ENCODE peak calls at places on chromosomes 6 and 20, in five cellular contexts. Z is CD4-positive, alpha-beta memory T cell; V is H1; S is pancreas; Y is A673. U is an unnamed sample.

GRCh38 chr6:135647521-135647920 is 150.0 kb upstream of the AHI1 start:
- DNase-seq in Y (no peak), S (no peak), Z (no peak), V (no peak), U (no peak)

GRCh38 chr20:53064935-53065334 is 92.8 kb downstream of the TSHZ2 start:
- DNase-seq in Z (no peak), V (no peak), S (no peak), Y (no peak), U (no peak)

GRCh38 chr6:43436577-43437282 is 9.4 kb downstream of the ABCC10 start:
- DNase-seq in Y (no peak), V (no peak), Z (no peak), S (no peak), U (peak; percentile 95)

GRCh38 chr6:160356074-160356754 is 8.0 kb downstream of the SLC22A3 start:
- DNase-seq in S (no peak), V (no peak), Z (no peak), Y (no peak), U (no peak)

GRCh38 chr6:19033683-19034082 is 646.5 kb downstream of the RNF144B start:
- DNase-seq in Y (no peak), S (no peak), Z (no peak), V (no peak), U (no peak)

GRCh38 chr20:63430891-63431290 is 41.6 kb downstream of the KCNQ2 start:
- DNase-seq in S (no peak), Y (no peak), V (no peak), Z (no peak), U (no peak)

GRCh38 chr6:48150701-48151100 is 39.7 kb upstream of the PTCHD4 start:
- DNase-seq in V (no peak), Z (no peak), Y (no peak), S (no peak), U (peak; percentile 42)

GRCh38 chr20:61100489-61100888 is 151.6 kb upstream of the CDH4 start:
- DNase-seq in V (no peak), Y (no peak), Z (no peak), S (no peak), U (no peak)

GRCh38 chr6:4805553-4806307 is 29.5 kb downstream of the CDYL start:
- DNase-seq in S (peak; percentile 39), Z (no peak), Y (peak; percentile 72), V (no peak), U (peak; percentile 30)

GRCh38 chr6:128336436-128337095 is 183.8 kb downstream of the PTPRK start:
- DNase-seq in Z (no peak), Y (peak; percentile 59), V (no peak), S (no peak), U (no peak)

GRCh38 chr6:10384333-10384718 is 30.5 kb downstream of the TFAP2A start:
- DNase-seq in Y (no peak), S (no peak), Z (no peak), V (no peak), U (no peak)

GRCh38 chr6:157187182-157188093 is 135.9 kb downstream of the TMEM242 start:
- DNase-seq in Y (no peak), S (peak; percentile 24), Z (no peak), V (no peak), U (no peak)

GRCh38 chr20:39878809-39879208 is 810.2 kb downstream of the MAFB start:
- DNase-seq in S (no peak), Z (no peak), Y (no peak), V (no peak), U (no peak)

GRCh38 chr6:124958759-124959354 is 3.4 kb upstream of the RNF217 start:
- DNase-seq in Z (no peak), V (no peak), Y (peak; percentile 33), S (no peak), U (no peak)

GRCh38 chr6:149170564-149171452 is 146.7 kb upstream of the TAB2 start:
- DNase-seq in Z (no peak), V (no peak), S (no peak), Y (peak; percentile 19), U (no peak)

GRCh38 chr6:78565997-78566396 is 301.4 kb upstream of the IRAK1BP1 start:
- DNase-seq in S (no peak), Y (no peak), V (no peak), Z (no peak), U (no peak)

GRCh38 chr6:34938268-34938667 is 49.2 kb downstream of the ANKS1A start:
- DNase-seq in Y (no peak), V (no peak), Z (no peak), S (no peak), U (no peak)

GRCh38 chr6:91132461-91132860 is 545.6 kb upstream of the MAP3K7 start:
- DNase-seq in V (no peak), Z (no peak), Y (no peak), S (no peak), U (peak; percentile 11)

GRCh38 chr6:16739329-16739801 is 21.9 kb downstream of the ATXN1 start:
- DNase-seq in S (no peak), Z (no peak), V (no peak), Y (no peak), U (no peak)

GRCh38 chr6:159727717-159728440 is 573 bp downstream of the WTAP start:
- DNase-seq in Y (peak; percentile 38), V (no peak), S (no peak), Z (no peak), U (peak; percentile 66)

GRCh38 chr20:53260591-53260990 is 288.4 kb downstream of the TSHZ2 start:
- DNase-seq in V (no peak), Z (no peak), Y (no peak), S (no peak), U (no peak)

GRCh38 chr20:15945301-15945700 is 627.9 kb downstream of the KIF16B start:
- DNase-seq in S (no peak), Y (no peak), Z (no peak), V (no peak), U (no peak)

GRCh38 chr6:94177429-94177828 is 758.1 kb upstream of the EPHA7 start:
- DNase-seq in V (no peak), Y (no peak), Z (no peak), S (no peak), U (peak; percentile 15)

GRCh38 chr20:46253391-46253790 is 54.9 kb downstream of the CDH22 start:
- DNase-seq in Z (no peak), Y (peak; percentile 38), V (peak; percentile 27), S (no peak), U (no peak)

GRCh38 chr6:16723833-16724232 is 37.4 kb downstream of the ATXN1 start:
- DNase-seq in V (peak; percentile 47), Z (no peak), Y (peak; percentile 82), S (no peak), U (peak; percentile 33)

GRCh38 chr6:127471379-127472255 is 12.4 kb upstream of the KIAA0408 start:
- DNase-seq in Y (no peak), S (no peak), Z (no peak), V (no peak), U (no peak)

GRCh38 chr6:121668259-121668658 is 232.8 kb downstream of the GJA1 start:
- DNase-seq in Z (no peak), V (no peak), S (no peak), Y (no peak), U (no peak)

GRCh38 chr6:118724211-118724610 is 72.8 kb upstream of the CEP85L start:
- DNase-seq in S (no peak), Z (no peak), Y (no peak), V (no peak), U (no peak)

GRCh38 chr20:64237316-64237715 is 18.2 kb upstream of the PCMTD2 start:
- DNase-seq in S (no peak), Y (no peak), V (no peak), Z (no peak), U (no peak)

GRCh38 chr6:4112366-4112765 is 23.0 kb downstream of the ECI2 start:
- DNase-seq in Z (no peak), V (no peak), Y (no peak), S (no peak), U (no peak)

GRCh38 chr6:116111552-116112528 is 11.2 kb downstream of the NT5DC1 start:
- DNase-seq in Y (peak; percentile 76), V (no peak), S (no peak), Z (no peak), U (peak; percentile 45)

GRCh38 chr6:15279047-15279661 is 33.3 kb downstream of the JARID2 start:
- DNase-seq in S (no peak), Y (no peak), Z (no peak), V (no peak), U (no peak)

GRCh38 chr6:15282334-15282733 is 36.5 kb downstream of the JARID2 start:
- DNase-seq in V (no peak), Y (no peak), S (no peak), Z (no peak), U (no peak)

GRCh38 chr6:15283986-15284361 is 38.1 kb downstream of the JARID2 start:
- DNase-seq in S (no peak), Y (no peak), V (no peak), Z (no peak), U (no peak)

GRCh38 chr6:15280961-15281360 is 35.1 kb downstream of the JARID2 start:
- DNase-seq in Z (no peak), V (no peak), Y (no peak), S (no peak), U (no peak)

DNA sequence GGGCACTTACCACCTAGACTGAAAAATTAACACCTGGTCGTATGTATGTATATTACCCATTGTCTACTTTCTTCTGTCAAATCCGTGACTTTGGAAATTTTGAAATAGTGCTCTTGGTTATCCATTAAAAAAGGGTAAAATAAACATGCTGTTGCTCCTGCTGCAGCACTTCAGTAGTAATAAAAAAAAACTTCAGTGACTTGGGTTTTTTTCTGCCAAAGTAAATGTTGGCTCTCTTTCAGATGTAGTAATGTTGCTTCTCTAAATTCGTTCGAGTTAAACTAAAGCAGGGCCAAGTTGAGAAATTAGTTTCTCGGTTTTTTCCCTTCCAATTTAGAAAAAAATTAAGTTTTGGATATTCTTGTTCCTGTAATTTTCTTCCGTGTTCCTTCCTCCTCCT is 34.2 kb downstream of the JARID2 start:
- DNase-seq in S (no peak), Z (no peak), V (no peak), Y (no peak), U (no peak)
- H3K4me1 ChIP-seq in S (peaks cover 20% of the 10 kb centered on the region), Z (peaks cover 35% of the 10 kb centered on the region), V (peaks cover 9% of the 10 kb centered on the region), Y (peaks cover 55% of the 10 kb centered on the region), U (no peaks in the 10 kb centered on the region)

GRCh38 chr20:49285233-49285668 is 7.4 kb upstream of the ZNFX1 start:
- DNase-seq in Y (no peak), Z (no peak), S (no peak), V (no peak), U (no peak)
- H3K4me3 ChIP-seq in Y (peak overlapping the region; percentile 0), Z (no peak overlapping the region), S (no peak overlapping the region), V (peak overlapping the region; percentile 20), U (no peak overlapping the region)

GRCh38 chr20:35766843-35767242 is 5.0 kb upstream of the PHF20 start:
- DNase-seq in S (no peak), V (no peak), Y (no peak), Z (no peak), U (no peak)
- H3K27ac ChIP-seq in S (no peak overlapping the region), V (no peak overlapping the region), Y (no peak overlapping the region), Z (peak overlapping the region; percentile 94), U (no peak overlapping the region)

GRCh38 chr20:62302341-62303048 is at the start of gene ADRM1:
- DNase-seq in Y (peak; percentile 98), Z (peak; percentile 99), S (peak; percentile 94), V (peak; percentile 89), U (peak; percentile 100)

GRCh38 chr20:62301773-62302340 is 940 bp upstream of the ADRM1 start:
- DNase-seq in S (peak; percentile 88), V (peak; percentile 87), Z (peak; percentile 83), Y (peak; percentile 97), U (peak; percentile 90)

GRCh38 chr20:62299666-62300236 is 3.0 kb upstream of the ADRM1 start:
- DNase-seq in V (no peak), Z (no peak), Y (no peak), S (no peak), U (no peak)

GRCh38 chr20:62300319-62300718 is 2.5 kb upstream of the ADRM1 start:
- DNase-seq in Y (no peak), Z (no peak), V (no peak), S (no peak), U (no peak)

GRCh38 chr20:62301111-62301668 is 1.6 kb upstream of the ADRM1 start:
- DNase-seq in Z (no peak), S (no peak), V (no peak), Y (no peak), U (no peak)
- H3K4me1 ChIP-seq in Z (peaks cover 30% of the 10 kb centered on the region), S (peaks cover 23% of the 10 kb centered on the region), V (peaks cover 4% of the 10 kb centered on the region), Y (peaks cover 18% of the 10 kb centered on the region), U (peaks cover 7% of the 10 kb centered on the region)